ENCODE peak calls at places on chromosomes 2 and 18, in six cellular contexts. A is astrocyte of the cerebellum, G is Calu3, R is progenitor cell of endocrine pancreas, Z is heart left ventricle, O is kidney epithelial cell. L is an unnamed sample.

GRCh38 chr2:9375857-9376428 is 47.4 kb downstream of the ITGB1BP1 start:
- DNase-seq in A (no peak), G (no peak), R (no peak), Z (no peak), O (no peak), L (no peak)

GRCh38 chr2:233367606-233368005 is 13.3 kb downstream of the DGKD start:
- DNase-seq in A (no peak), G (no peak), R (no peak), Z (no peak), O (no peak), L (no peak)

GRCh38 chr18:57910817-57911216 is 107.7 kb upstream of the ATP8B1 start:
- DNase-seq in A (no peak), G (peak; percentile 34), R (no peak), Z (no peak), O (no peak), L (no peak)

GRCh38 chr2:180979086-180979934 is 1.1 kb upstream of the UBE2E3 start:
- DNase-seq in A (peak; percentile 45), G (peak; percentile 28), R (no peak), Z (no peak), O (peak; percentile 67), L (no peak)

GRCh38 chr18:48038636-48039035 is 108.2 kb upstream of the SMAD2 start:
- DNase-seq in A (no peak), G (no peak), R (no peak), Z (no peak), O (no peak), L (no peak)

GRCh38 chr2:196234672-196235071 is 63.3 kb upstream of the STK17B start:
- DNase-seq in A (peak; percentile 89), G (no peak), R (no peak), Z (no peak), O (no peak), L (peak; percentile 34)

GRCh38 chr2:19313553-19313952 is 44.9 kb downstream of the OSR1 start:
- DNase-seq in A (no peak), G (no peak), R (no peak), Z (no peak), O (no peak), L (no peak)

GRCh38 chr18:48872234-48873145 is 78.3 kb downstream of the SMAD7 start:
- DNase-seq in A (no peak), G (no peak), R (no peak), Z (no peak), O (no peak), L (no peak)

GRCh38 chr2:10460366-10460796 is 12.3 kb upstream of the ODC1 start:
- DNase-seq in A (no peak), G (no peak), R (no peak), Z (no peak), O (no peak), L (no peak)

GRCh38 chr2:239801404-239802100 is 223.6 kb downstream of the NDUFA10 start:
- DNase-seq in A (no peak), G (no peak), R (no peak), Z (no peak), O (no peak), L (no peak)

GRCh38 chr2:199798881-199799580 is 52.0 kb downstream of the FTCDNL1 start:
- DNase-seq in A (peak; percentile 34), G (peak; percentile 72), R (no peak), Z (peak; percentile 45), O (no peak), L (peak; percentile 56)

GRCh38 chr2:133497261-133497893 is 70.9 kb downstream of the NCKAP5 start:
- DNase-seq in A (no peak), G (no peak), R (no peak), Z (no peak), O (no peak), L (peak; percentile 51)

GRCh38 chr2:208025814-208026184 is 472 bp upstream of the PLEKHM3 start:
- DNase-seq in A (no peak), G (no peak), R (no peak), Z (no peak), O (no peak), L (no peak)

GRCh38 chr2:196233033-196233807 is 61.8 kb upstream of the STK17B start:
- DNase-seq in A (peak; percentile 80), G (peak; percentile 72), R (no peak), Z (peak; percentile 21), O (no peak), L (peak; percentile 55)

GRCh38 chr18:62088146-62088545 is 98.7 kb downstream of the PIGN start:
- DNase-seq in A (no peak), G (no peak), R (no peak), Z (no peak), O (no peak), L (no peak)
- TF ChIP-seq CTCF in A (no peak), G (no peak), R (no peak), Z (no peak), O (no peak), L (no peak)

DNA sequence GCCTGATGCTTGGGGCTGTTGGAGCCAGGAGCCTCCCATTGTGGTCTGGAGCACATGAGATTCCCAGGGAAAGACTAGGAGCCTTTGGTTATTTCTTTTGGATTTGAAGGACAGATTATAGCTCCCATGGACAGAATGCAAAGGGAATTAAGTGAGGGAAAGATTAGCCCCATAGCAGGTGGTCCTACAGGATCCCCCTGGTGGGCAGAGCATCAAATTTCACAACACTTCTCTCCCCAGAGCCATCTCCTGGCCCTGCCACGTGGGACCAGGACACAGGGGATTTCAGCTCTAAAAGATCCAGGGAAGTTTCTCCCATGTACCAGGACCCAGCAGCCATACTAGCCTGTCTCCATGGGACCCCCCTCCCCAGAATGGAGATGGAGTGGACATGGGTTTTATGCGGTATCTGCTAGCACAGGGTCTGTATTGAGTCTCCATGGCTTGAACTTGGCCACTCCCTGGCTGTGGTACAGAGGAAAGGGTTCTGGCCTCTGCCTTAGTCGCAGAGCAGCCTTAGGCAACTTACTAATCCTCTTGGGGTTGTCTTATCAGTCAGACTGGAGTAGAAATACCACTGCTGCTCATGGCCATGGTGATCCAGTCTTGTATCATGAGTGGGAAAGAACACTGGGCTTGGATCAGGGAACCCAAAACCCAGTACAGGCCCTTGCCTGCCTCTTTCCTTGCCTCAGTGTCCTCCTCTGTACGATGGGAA is 6.8 kb upstream of the PLB1 start:
- DNase-seq in A (no peak), G (no peak), R (no peak), Z (no peak), O (no peak), L (no peak)
- TF ChIP-seq CTCF in A (no peak), G (no peak), R (no peak), Z (no peak), O (no peak), L (no peak)

GRCh38 chr2:223614534-223614933 is 12.4 kb upstream of the SCG2 start:
- DNase-seq in A (no peak), G (no peak), R (no peak), Z (no peak), O (no peak), L (no peak)

GRCh38 chr2:223611061-223611460 is 8.9 kb upstream of the SCG2 start:
- DNase-seq in A (no peak), G (no peak), R (no peak), Z (no peak), O (no peak), L (no peak)

GRCh38 chr2:223612501-223612900 is 10.3 kb upstream of the SCG2 start:
- DNase-seq in A (no peak), G (no peak), R (no peak), Z (no peak), O (no peak), L (no peak)

GRCh38 chr2:223618172-223619035 is 16.2 kb upstream of the SCG2 start:
- DNase-seq in A (no peak), G (no peak), R (no peak), Z (no peak), O (no peak), L (no peak)

GRCh38 chr2:223613017-223613950 is 11.1 kb upstream of the SCG2 start:
- DNase-seq in A (peak; percentile 97), G (peak; percentile 74), R (peak; percentile 24), Z (peak; percentile 81), O (peak; percentile 88), L (peak; percentile 96)
- TF ChIP-seq CTCF in A (peak; percentile 4), G (no peak), R (no peak), Z (no peak), O (no peak), L (peak; percentile 21)

GRCh38 chr2:27663463-27664244 is at the start of the genes SLC4A1AP and SUPT7L:
- DNase-seq in A (peak; percentile 75), G (peak; percentile 66), R (peak; percentile 35), Z (peak; percentile 67), O (peak; percentile 61), L (peak; percentile 60)
- TF ChIP-seq CTCF in A (no peak), G (no peak), R (no peak), Z (no peak), O (no peak), L (no peak)

DNA sequence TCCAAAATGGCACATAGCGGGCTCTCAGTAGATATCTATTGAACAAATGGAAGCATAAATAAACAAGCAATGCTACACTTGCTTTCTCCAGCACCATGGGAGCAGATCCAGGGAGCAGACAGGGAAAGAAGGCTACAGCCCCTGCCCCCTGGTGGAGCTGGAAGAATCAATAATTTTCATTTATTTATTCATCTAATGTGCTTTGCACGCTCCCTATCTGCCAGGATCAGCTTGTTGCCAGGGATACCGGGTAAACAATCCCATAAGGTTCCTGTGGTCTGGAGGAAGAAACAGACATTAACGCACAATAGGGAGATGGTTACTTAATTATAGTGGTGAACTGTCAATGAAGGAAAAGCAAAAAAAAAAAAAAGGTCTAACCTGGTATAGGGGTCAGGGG is 40.1 kb upstream of the CLASP1 start:
- DNase-seq in A (peak; percentile 63), G (peak; percentile 76), R (no peak), Z (peak; percentile 33), O (no peak), L (no peak)
- TF ChIP-seq CTCF in A (peak; percentile 56), G (peak; percentile 44), R (peak; percentile 44), Z (peak; percentile 34), O (peak; percentile 31), L (peak; percentile 56)

DNA sequence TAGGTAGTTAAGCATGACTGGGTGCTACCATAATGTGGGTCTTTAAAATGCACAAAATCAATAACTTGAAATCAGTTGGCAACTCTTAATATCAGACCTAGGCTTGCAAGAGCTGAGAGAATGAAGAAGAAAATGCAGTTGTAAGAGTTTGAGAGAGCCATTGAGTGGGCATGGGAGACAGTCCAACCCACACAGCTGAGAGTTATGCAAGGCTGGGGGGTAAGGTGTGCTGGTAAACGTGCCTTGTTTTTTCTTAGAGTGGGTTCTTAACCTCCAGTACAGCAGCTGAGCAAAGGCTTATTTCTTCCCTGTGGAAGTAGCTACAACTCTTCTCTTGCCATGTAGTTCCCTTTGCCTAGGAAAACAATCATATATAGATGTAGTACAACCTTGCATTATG is 20.2 kb upstream of the CCDC178 start:
- DNase-seq in A (no peak), G (no peak), R (no peak), Z (no peak), O (no peak), L (no peak)
- TF ChIP-seq CTCF in A (no peak), G (no peak), R (no peak), Z (no peak), O (no peak), L (no peak)

GRCh38 chr2:166157578-166157977 is 29.8 kb upstream of the SCN1A start:
- DNase-seq in A (no peak), G (no peak), R (no peak), Z (no peak), O (no peak), L (no peak)
- TF ChIP-seq CTCF in A (no peak), G (no peak), R (no peak), Z (no peak), O (no peak), L (no peak)

L was measured in retinal pigment epithelial cell.